ENCODE peak calls at places on chromosomes 16 and 17, in seven cellular contexts. I is fibroblast of lung, E is astrocyte of the spinal cord, F is WTC11, S is AG04450, U is left ventricle myocardium inferior, Y is foreskin fibroblast. J is an unnamed sample.

GRCh38 chr17:78143214-78144145 is 2.7 kb upstream of the C17orf99 start:
- DNase-seq in E (no peak), S (no peak), I (no peak), U (no peak), F (no peak), Y (no peak), J (no peak)

GRCh38 chr16:84532299-84532724 is 27.9 kb upstream of the MEAK7 start:
- DNase-seq in I (peak; percentile 95), F (no peak), U (peak; percentile 61), E (peak; percentile 87), S (peak; percentile 94), Y (peak; percentile 98), J (no peak)

GRCh38 chr16:58306327-58306726 is 11.5 kb upstream of the PRSS54 start:
- DNase-seq in I (peak; percentile 45), F (peak; percentile 36), U (no peak), E (peak; percentile 30), S (no peak), Y (peak; percentile 46), J (peak; percentile 22)

GRCh38 chr17:58344047-58344790 is 7.8 kb downstream of the SUPT4H1 start:
- DNase-seq in U (no peak), E (no peak), F (no peak), Y (no peak), I (no peak), S (no peak), J (peak; percentile 71)

GRCh38 chr16:78177927-78178326 is 78.5 kb downstream of the WWOX start:
- DNase-seq in U (no peak), I (no peak), F (no peak), E (no peak), Y (no peak), S (no peak), J (no peak)

GRCh38 chr17:44981221-44981968 is 13.3 kb upstream of the C1QL1 start:
- DNase-seq in I (peak; percentile 91), U (no peak), Y (peak; percentile 76), F (no peak), E (peak; percentile 64), S (peak; percentile 75), J (no peak)

GRCh38 chr17:55903028-55903690 is 152.3 kb downstream of the PCTP start:
- DNase-seq in U (no peak), F (no peak), Y (no peak), I (no peak), S (no peak), E (no peak), J (no peak)

GRCh38 chr17:41734949-41735313 is 488 bp upstream of the HAP1 start:
- DNase-seq in S (no peak), I (peak; percentile 14), F (peak; percentile 65), U (no peak), Y (no peak), E (no peak), J (no peak)

GRCh38 chr16:78437352-78437968 is 338.0 kb downstream of the WWOX start:
- DNase-seq in Y (peak; percentile 4), I (peak; percentile 39), F (peak; percentile 47), E (peak; percentile 9), S (no peak), U (no peak), J (no peak)

DNA sequence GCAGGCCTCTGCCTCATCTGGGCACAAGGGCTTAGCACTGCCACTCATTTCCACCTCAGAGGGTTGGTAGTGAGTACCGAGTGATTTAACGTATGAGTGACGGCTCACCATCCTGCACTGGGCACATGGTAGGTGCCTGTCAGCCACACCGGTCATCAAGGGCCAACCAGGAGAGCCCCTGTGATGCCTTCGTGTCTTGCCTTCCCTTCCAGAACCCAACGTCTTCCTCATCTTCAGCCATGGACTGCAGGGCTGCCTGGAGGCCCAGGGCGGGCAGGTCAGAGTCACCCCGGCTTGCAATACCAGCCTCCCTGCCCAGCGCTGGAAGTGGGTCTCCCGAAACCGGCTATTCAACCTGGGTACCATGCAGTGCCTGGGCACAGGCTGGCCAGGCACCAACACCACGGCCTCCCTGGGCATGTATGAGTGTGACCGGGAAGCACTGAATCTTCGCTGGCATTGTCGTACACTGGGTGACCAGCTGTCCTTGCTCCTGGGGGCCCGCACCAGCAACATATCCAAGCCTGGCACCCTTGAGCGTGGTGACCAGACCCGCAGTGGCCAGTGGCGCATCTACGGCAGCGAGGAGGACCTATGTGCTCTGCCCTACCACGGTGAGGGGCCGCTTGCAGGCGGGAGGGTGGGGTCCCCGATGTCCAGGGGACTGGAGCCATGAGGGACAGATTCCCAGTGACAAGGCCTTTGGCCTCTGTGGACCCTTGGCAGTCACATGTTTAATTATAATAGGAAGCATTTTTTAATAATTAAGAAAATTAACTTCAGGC is 37.1 kb downstream of the MRC2 start:
- DNase-seq in I (no peak), Y (no peak), S (no peak), U (no peak), E (no peak), F (no peak), J (no peak)
- TF ChIP-seq CTCF in I (no peak), Y (no peak), S (no peak), U (no peak), E (no peak), F (no peak), J (no peak)

DNA sequence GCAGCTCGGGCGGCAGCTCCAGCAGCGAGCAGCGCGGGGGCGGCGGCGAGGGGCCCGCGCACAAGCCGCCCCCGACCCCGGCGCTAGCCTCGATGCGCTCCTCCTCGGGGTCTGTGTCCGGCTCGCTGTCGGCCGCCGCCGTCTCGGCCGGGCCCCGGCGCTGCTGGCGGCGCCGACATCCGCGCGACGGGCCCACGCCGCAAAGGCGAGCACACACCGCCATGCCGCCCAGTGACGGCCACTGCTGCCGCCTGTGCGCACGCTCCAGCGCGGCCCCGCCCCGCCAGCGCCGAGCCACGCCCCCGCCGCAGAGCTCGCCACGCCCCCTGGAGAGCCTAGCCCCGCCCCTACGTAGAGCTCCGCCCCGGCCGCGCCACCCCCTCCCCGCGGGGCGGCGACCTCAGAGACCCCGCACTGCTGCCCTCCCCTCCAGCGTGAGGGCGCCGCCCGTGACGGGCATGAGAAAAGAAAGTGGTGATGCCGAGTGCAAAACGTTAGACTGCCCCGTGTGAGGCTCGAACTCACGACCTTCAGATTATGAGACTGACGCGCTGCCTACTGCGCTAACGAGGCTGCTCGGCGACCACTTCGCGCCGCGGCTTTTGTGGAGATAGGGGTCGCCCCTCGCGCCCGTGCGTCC is at the start of gene FBXO31:
- DNase-seq in I (peak; percentile 94), F (peak; percentile 88), S (peak; percentile 88), U (peak; percentile 86), Y (peak; percentile 96), E (peak; percentile 91), J (peak; percentile 95)
- TF ChIP-seq CTCF in I (no peak), F (no peak), S (no peak), U (no peak), Y (no peak), E (no peak), J (no peak)

DNA sequence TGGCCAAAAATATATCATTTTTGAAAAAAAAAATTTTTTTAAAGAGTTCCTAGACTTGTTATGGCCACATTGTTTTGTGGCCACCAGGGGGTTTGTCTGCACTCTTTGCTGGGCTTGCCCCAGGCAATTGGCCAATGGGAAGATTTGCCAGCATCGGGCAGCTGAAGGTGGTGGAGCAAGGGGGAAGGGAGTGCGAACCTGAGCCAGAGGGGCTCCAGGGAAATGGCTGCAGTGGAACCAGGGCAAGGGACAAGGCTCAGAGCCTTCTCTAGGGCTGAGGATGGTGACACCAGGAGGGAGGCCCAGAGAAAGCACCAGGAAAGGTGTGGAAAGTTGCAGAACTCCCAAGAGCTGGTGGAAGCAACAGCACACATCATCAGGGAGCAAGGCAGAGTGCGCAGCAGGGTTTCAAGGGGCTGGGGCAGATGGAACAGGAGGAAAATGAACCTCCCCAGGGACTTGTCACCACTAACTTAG is 15.5 kb upstream of the CMIP start:
- DNase-seq in E (no peak), S (no peak), I (peak; percentile 56), U (peak; percentile 31), F (peak; percentile 63), Y (peak; percentile 79), J (no peak)
- TF ChIP-seq CTCF in E (peak; percentile 55), S (peak; percentile 68), I (peak; percentile 48), U (peak; percentile 58), F (peak; percentile 28), Y (peak; percentile 58), J (no peak)

DNA sequence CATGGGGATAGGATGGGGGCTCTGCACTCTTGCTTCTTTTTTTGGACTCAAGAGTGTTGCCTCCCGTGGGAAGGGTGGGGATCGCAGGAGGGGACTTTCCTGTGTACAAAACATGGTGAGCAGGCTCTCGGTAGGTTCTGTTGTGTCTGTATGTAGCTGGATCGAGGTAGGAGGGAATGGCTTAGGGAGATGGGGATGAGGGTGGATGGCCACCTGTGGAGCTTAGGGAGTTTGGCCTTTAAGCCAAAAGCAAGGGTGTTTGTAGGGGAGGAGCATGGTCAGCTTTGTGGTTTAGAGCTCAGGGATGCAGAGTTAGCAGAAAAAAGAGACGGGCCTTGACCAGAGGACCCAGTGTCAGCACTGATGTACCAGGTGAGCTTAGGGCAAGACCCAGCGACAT is 11.0 kb upstream of the EDC4 start:
- DNase-seq in F (no peak), I (no peak), S (no peak), U (no peak), E (no peak), Y (no peak), J (no peak)
- TF ChIP-seq CTCF in F (no peak), I (no peak), S (no peak), U (no peak), E (no peak), Y (no peak), J (no peak)

GRCh38 chr16:29863669-29863984 is 601 bp upstream of the CDIPT start:
- DNase-seq in U (no peak), Y (no peak), S (no peak), I (no peak), E (no peak), F (no peak), J (no peak)
- TF ChIP-seq CTCF in U (no peak), Y (no peak), S (no peak), I (no peak), E (no peak), F (no peak), J (no peak)

GRCh38 chr16:50593410-50594139 is 45.4 kb downstream of the NKD1 start:
- DNase-seq in F (peak; percentile 71), U (no peak), Y (no peak), I (peak; percentile 36), E (no peak), S (no peak), J (no peak)
- TF ChIP-seq CTCF in F (peak; percentile 19), U (peak; percentile 49), Y (no peak), I (peak; percentile 16), E (peak; percentile 36), S (peak; percentile 47), J (no peak)

GRCh38 chr16:74437-75318 is 2.2 kb upstream of the RHBDF1 start:
- DNase-seq in U (no peak), S (no peak), E (no peak), I (no peak), F (peak; percentile 41), Y (peak; percentile 46), J (no peak)
- TF ChIP-seq CTCF in U (no peak), S (no peak), E (no peak), I (no peak), F (no peak), Y (no peak), J (no peak)